ENCODE peak calls at places on chromosomes 12 and 14, in four cellular contexts. E is K562, U is HCT116, I is SK-N-SH. C is an unnamed sample.

GRCh38 chr12:115232455-115233156 is 548.6 kb upstream of the TBX3 start:
- DNase-seq in E (no peak), U (no peak), I (no peak), C (no peak)

GRCh38 chr14:72962829-72963312 is 36.6 kb downstream of the DCAF4 start:
- DNase-seq in E (peak), U (peak), I (no peak), C (peak)

GRCh38 chr12:23361971-23362370 is 587.5 kb downstream of the SOX5 start:
- DNase-seq in E (no peak), U (no peak), I (no peak), C (no peak)

GRCh38 chr12:52946797-52947547 is 1.9 kb upstream of the KRT18 start:
- DNase-seq in E (peak), U (no peak), I (no peak), C (peak)

GRCh38 chr12:14314801-14315200 is 50.7 kb upstream of the ATF7IP start:
- DNase-seq in E (no peak), U (no peak), I (no peak), C (no peak)

GRCh38 chr12:81517296-81517695 is 241.9 kb downstream of the PPFIA2 start:
- DNase-seq in E (no peak), U (no peak), I (no peak), C (no peak)

GRCh38 chr12:23816394-23816851 is 133.0 kb downstream of the SOX5 start:
- DNase-seq in E (no peak), U (no peak), I (no peak), C (peak)

GRCh38 chr12:50690923-50691322 is 73.0 kb upstream of the ATF1 start:
- DNase-seq in E (no peak), U (no peak), I (no peak), C (peak)

GRCh38 chr12:103182299-103182698 is 224.8 kb downstream of the ASCL1 start:
- DNase-seq in E (no peak), U (no peak), I (no peak), C (no peak)

GRCh38 chr12:54141534-54142475 is 47.0 kb downstream of the SMUG1 start:
- DNase-seq in E (no peak), U (no peak), I (no peak), C (no peak)

GRCh38 chr12:111446631-111447570 is 41.2 kb downstream of the SH2B3 start:
- DNase-seq in E (no peak), U (no peak), I (no peak), C (no peak)

GRCh38 chr14:51342226-51342625 is 102.2 kb downstream of the TMX1 start:
- DNase-seq in E (no peak), U (no peak), I (no peak), C (peak)

GRCh38 chr12:19572920-19573558 is 133.7 kb downstream of the AEBP2 start:
- DNase-seq in E (peak), U (peak), I (peak), C (peak)

GRCh38 chr14:67996235-67996634 is 176.7 kb downstream of the RAD51B start:
- DNase-seq in E (no peak), U (no peak), I (no peak), C (no peak)

GRCh38 chr14:59897757-59898383 is 22.1 kb upstream of the LRRC9 start:
- DNase-seq in E (peak), U (peak), I (peak), C (peak)

GRCh38 chr12:66196806-66197205 is 7.8 kb downstream of the IRAK3 start:
- DNase-seq in E (no peak), U (no peak), I (no peak), C (no peak)

GRCh38 chr14:34060747-34061050 is 109.8 kb upstream of the EGLN3 start:
- DNase-seq in E (no peak), U (no peak), I (no peak), C (no peak)

GRCh38 chr14:54257424-54257823 is 139.4 kb upstream of the CDKN3 start:
- DNase-seq in E (no peak), U (no peak), I (no peak), C (no peak)

GRCh38 chr12:41419151-41419893 is 231.2 kb downstream of the PDZRN4 start:
- DNase-seq in E (no peak), U (no peak), I (no peak), C (no peak)

GRCh38 chr14:90444077-90444696 is 47.4 kb downstream of the CALM1 start:
- DNase-seq in E (no peak), U (no peak), I (no peak), C (peak)

GRCh38 chr12:45598761-45599160 is 130.7 kb upstream of the ARID2 start:
- DNase-seq in E (no peak), U (no peak), I (no peak), C (no peak)

GRCh38 chr12:122085006-122085405 is 6.5 kb downstream of the MLXIP start:
- DNase-seq in E (no peak), U (no peak), I (no peak), C (no peak)

GRCh38 chr12:48031135-48031960 is 27.1 kb upstream of the COL2A1 start:
- DNase-seq in E (no peak), U (no peak), I (no peak), C (no peak)
- TF ChIP-seq CTCF in E (peak), U (no peak), I (no peak), C (no peak)

DNA sequence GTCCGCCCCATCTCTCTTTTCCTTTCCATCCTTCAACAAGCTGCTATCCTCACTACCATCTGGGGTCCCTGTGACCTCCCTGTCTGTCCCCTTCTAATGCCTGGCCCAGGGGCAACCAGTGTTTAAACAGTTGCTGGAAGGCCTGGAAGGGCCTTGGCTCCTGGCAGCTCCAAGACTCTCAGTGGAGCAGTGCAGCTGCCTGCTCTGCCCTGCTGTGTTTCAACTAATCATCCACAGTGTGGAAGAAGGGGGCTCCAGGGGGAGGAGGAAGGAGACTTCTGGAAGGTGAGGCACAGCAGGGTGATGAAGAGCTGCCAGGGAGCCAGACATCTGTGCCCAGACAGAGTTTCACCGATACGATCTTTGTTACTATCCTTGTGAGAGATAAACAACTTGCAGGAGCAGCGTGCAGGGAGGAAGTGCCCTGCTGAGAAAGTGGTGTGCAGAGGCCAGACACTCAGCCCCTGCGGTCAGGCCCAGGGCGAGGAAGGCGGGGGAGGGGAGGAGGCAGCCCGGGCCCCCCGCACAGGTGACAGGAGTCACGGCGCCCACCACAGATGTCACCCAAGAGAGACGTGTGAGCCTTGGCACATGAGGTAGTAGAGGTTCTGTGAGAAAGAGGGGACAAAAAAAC is 1061.8 kb downstream of the BCL11B start:
- DNase-seq in E (no peak), U (no peak), I (no peak), C (no peak)
- TF ChIP-seq ELF1 in E (no peak), U (no peak), I (no peak), C (no peak)

DNA sequence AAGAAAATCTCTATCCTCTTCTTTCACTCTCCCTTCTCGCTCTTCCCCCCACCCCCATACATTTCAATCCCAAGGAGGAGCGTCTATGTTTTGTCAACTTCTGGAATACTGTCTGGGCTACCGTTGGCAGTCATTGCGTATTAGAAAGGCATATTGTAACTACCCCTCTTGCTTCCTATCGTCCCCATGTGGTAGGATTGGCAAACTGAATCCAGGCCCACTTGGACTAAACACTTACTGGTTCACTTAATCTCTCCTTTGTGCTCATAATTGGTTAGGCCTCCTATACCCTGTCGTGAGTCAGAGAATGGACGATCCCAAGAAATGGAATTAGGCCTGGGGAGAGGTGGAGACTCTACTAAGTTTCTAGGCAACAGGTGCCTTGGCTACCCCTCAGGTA is 68.8 kb upstream of the SLC8A3 start:
- DNase-seq in E (peak), U (peak), I (no peak), C (no peak)
- TF ChIP-seq CTCF in E (peak), U (peak), I (peak), C (no peak)

GRCh38 chr14:69818760-69819191 is 21.7 kb upstream of the SLC10A1 start:
- DNase-seq in E (peak), U (peak), I (peak), C (peak)

GRCh38 chr14:69820991-69821390 is 23.9 kb upstream of the SLC10A1 start:
- DNase-seq in E (no peak), U (no peak), I (no peak), C (no peak)

GRCh38 chr14:69816216-69816615 is 19.2 kb upstream of the SLC10A1 start:
- DNase-seq in E (no peak), U (no peak), I (no peak), C (no peak)

GRCh38 chr14:69822456-69822855 is 25.4 kb upstream of the SLC10A1 start:
- DNase-seq in E (no peak), U (no peak), I (no peak), C (no peak)

GRCh38 chr14:69819607-69820006 is 22.6 kb upstream of the SLC10A1 start:
- DNase-seq in E (no peak), U (no peak), I (no peak), C (no peak)
- TF ChIP-seq ELF1 in E (no peak), U (no peak), I (no peak), C (no peak)